ENCODE peak calls at places on chromosomes 7 and 10, in five cellular contexts. V, R, Z, T and I are unnamed samples.

GRCh38 chr10:133442191-133442966 is 11.4 kb upstream of the SCART1 start:
- DNase-seq in V (peak), R (no peak), Z (no peak), T (no peak), I (no peak)

GRCh38 chr10:132469197-132469942 is 68.2 kb upstream of the INPP5A start:
- DNase-seq in V (no peak), R (no peak), Z (no peak), T (no peak), I (no peak)

GRCh38 chr7:155369-156000 is 36.9 kb upstream of the FAM20C start:
- DNase-seq in V (no peak), R (no peak), Z (no peak), T (no peak), I (no peak)

GRCh38 chr10:30863516-30864210 is 168.0 kb downstream of the ZNF438 start:
- DNase-seq in V (no peak), R (no peak), Z (no peak), T (no peak), I (no peak)

GRCh38 chr10:63197304-63198092 is 64.4 kb downstream of the NRBF2 start:
- DNase-seq in V (no peak), R (no peak), Z (peak), T (no peak), I (no peak)

GRCh38 chr10:59839576-59839975 is 66.8 kb downstream of the CCDC6 start:
- DNase-seq in V (no peak), R (no peak), Z (peak), T (no peak), I (no peak)

GRCh38 chr7:30925117-30925516 is 13.5 kb downstream of the AQP1 start:
- DNase-seq in V (peak), R (no peak), Z (no peak), T (no peak), I (no peak)

GRCh38 chr7:117004899-117005298 is 51.6 kb downstream of the ST7 start:
- DNase-seq in V (no peak), R (no peak), Z (no peak), T (no peak), I (no peak)

GRCh38 chr10:13808556-13809391 is 222.0 kb downstream of the PRPF18 start:
- DNase-seq in V (no peak), R (no peak), Z (no peak), T (no peak), I (no peak)

GRCh38 chr10:133312769-133313145 is 4.0 kb downstream of the ZNF511 start:
- DNase-seq in V (no peak), R (no peak), Z (no peak), T (no peak), I (no peak)

GRCh38 chr10:115432188-115432819 is 339.1 kb downstream of the ATRNL1 start:
- DNase-seq in V (no peak), R (no peak), Z (peak), T (no peak), I (no peak)

GRCh38 chr10:99535764-99536399 is 3.1 kb downstream of the NKX2-3 start:
- DNase-seq in V (no peak), R (no peak), Z (no peak), T (peak), I (no peak)

GRCh38 chr7:116525298-116525912 is 569 bp downstream of the CAV1 start:
- DNase-seq in V (peak), R (peak), Z (peak), T (peak), I (peak)

GRCh38 chr10:100864981-100865380 is 47.8 kb upstream of the SLF2 start:
- DNase-seq in V (no peak), R (no peak), Z (no peak), T (no peak), I (no peak)

GRCh38 chr7:116305485-116306408 is 95.4 kb downstream of the TES start:
- DNase-seq in V (no peak), R (no peak), Z (peak), T (no peak), I (no peak)

GRCh38 chr10:14056545-14057332 is 274.0 kb downstream of the FRMD4A start:
- DNase-seq in V (no peak), R (no peak), Z (peak), T (no peak), I (no peak)

GRCh38 chr7:111855161-111855841 is 293.0 kb upstream of the IMMP2L start:
- DNase-seq in V (peak), R (peak), Z (peak), T (peak), I (peak)

GRCh38 chr10:109919224-109919623 is 4.1 kb downstream of the XPNPEP1 start:
- DNase-seq in V (no peak), R (no peak), Z (no peak), T (no peak), I (no peak)

GRCh38 chr7:11109659-11110058 is 136.0 kb downstream of the PHF14 start:
- DNase-seq in V (no peak), R (no peak), Z (no peak), T (no peak), I (no peak)

GRCh38 chr7:20280475-20281351 is 50.0 kb upstream of the ITGB8 start:
- DNase-seq in V (no peak), R (no peak), Z (peak), T (no peak), I (no peak)

GRCh38 chr7:96407427-96407826 is 85.5 kb upstream of the SLC25A13 start:
- DNase-seq in V (no peak), R (no peak), Z (no peak), T (no peak), I (no peak)

GRCh38 chr7:150964593-150965111 is 13.5 kb downstream of the KCNH2 start:
- DNase-seq in V (no peak), R (peak), Z (no peak), T (no peak), I (no peak)

GRCh38 chr10:26057466-26057865 is 123.4 kb downstream of the MYO3A start:
- DNase-seq in V (no peak), R (no peak), Z (no peak), T (no peak), I (no peak)

GRCh38 chr10:113895018-113895417 is 40.6 kb downstream of the NHLRC2 start:
- DNase-seq in V (no peak), R (no peak), Z (peak), T (no peak), I (no peak)

GRCh38 chr7:76352193-76352592 is 6.6 kb downstream of the YWHAG start:
- DNase-seq in V (no peak), R (no peak), Z (no peak), T (peak), I (no peak)

GRCh38 chr10:104350146-104350635 is 3.4 kb upstream of the CFAP58 start:
- DNase-seq in V (peak), R (peak), Z (peak), T (peak), I (no peak)

GRCh38 chr7:158546626-158547025 is 41.0 kb downstream of the PTPRN2 start:
- DNase-seq in V (no peak), R (no peak), Z (no peak), T (no peak), I (no peak)

GRCh38 chr10:72068126-72068765 is 20.1 kb downstream of the SPOCK2 start:
- DNase-seq in V (no peak), R (no peak), Z (no peak), T (no peak), I (no peak)

GRCh38 chr10:72067463-72068125 is 20.8 kb downstream of the SPOCK2 start:
- DNase-seq in V (no peak), R (no peak), Z (no peak), T (no peak), I (no peak)

GRCh38 chr10:72072046-72072445 is 16.3 kb downstream of the SPOCK2 start:
- DNase-seq in V (no peak), R (no peak), Z (no peak), T (no peak), I (no peak)

GRCh38 chr10:72068901-72069446 is 19.4 kb downstream of the SPOCK2 start:
- DNase-seq in V (no peak), R (no peak), Z (no peak), T (no peak), I (no peak)

GRCh38 chr10:72069751-72070501 is 18.4 kb downstream of the SPOCK2 start:
- DNase-seq in V (no peak), R (no peak), Z (no peak), T (no peak), I (peak)
- TF ChIP-seq CTCF in V (no peak), R (peak), Z (peak), T (no peak), I (no peak)

DNA sequence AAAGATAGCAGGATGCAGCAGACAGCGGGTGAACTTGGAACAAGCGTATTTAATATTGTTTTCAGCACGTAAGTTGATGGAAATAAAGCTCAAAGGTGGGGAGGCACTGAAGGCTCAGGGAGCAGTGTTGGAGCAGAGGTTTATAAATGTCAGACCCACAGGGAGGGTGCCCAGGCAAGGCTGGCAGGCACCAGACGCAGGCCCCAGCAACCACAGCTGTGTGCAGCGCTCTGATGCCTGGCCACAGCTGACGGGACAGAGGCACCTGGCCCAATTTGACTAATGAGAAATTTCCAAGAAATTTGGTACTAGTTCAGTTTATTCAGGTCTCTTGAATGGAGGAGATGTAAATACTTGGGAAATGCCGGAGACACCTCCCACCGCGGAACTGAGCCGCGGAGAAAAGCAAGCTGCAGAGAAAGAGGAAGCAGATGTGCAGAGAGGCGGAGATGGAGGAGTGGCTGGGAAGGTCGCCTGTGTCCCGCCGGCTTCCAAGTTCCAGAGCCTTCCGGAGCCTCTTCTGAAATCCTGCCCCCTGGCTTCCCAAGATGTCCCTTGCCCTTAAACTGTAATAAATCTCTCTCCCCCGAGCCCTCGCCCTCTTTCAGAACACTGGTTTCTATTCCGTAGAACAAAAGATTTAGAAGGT is 38.3 kb upstream of the PLXNA4 start:
- DNase-seq in V (peak), R (peak), Z (peak), T (peak), I (peak)
- TF ChIP-seq CTCF in V (no peak), R (peak), Z (peak), T (no peak), I (no peak)

GRCh38 chr7:129975309-129975708 is 22.5 kb upstream of the UBE2H start:
- DNase-seq in V (no peak), R (no peak), Z (no peak), T (no peak), I (no peak)
- TF ChIP-seq CTCF in V (no peak), R (no peak), Z (no peak), T (no peak), I (no peak)

GRCh38 chr10:123550680-123551096 is 115.5 kb upstream of the GPR26 start:
- DNase-seq in V (no peak), R (no peak), Z (no peak), T (peak), I (no peak)
- TF ChIP-seq CTCF in V (no peak), R (no peak), Z (no peak), T (no peak), I (no peak)

GRCh38 chr7:92412745-92413144 is 34.5 kb upstream of the GATAD1 start:
- DNase-seq in V (no peak), R (no peak), Z (no peak), T (no peak), I (no peak)

GRCh38 chr7:92415225-92415624 is 32.1 kb upstream of the GATAD1 start:
- DNase-seq in V (no peak), R (no peak), Z (peak), T (no peak), I (no peak)

GRCh38 chr7:92422926-92423325 is 24.4 kb upstream of the GATAD1 start:
- DNase-seq in V (no peak), R (no peak), Z (no peak), T (no peak), I (no peak)

GRCh38 chr7:92421676-92422435 is 25.4 kb upstream of the GATAD1 start:
- DNase-seq in V (peak), R (no peak), Z (peak), T (no peak), I (no peak)

DNA sequence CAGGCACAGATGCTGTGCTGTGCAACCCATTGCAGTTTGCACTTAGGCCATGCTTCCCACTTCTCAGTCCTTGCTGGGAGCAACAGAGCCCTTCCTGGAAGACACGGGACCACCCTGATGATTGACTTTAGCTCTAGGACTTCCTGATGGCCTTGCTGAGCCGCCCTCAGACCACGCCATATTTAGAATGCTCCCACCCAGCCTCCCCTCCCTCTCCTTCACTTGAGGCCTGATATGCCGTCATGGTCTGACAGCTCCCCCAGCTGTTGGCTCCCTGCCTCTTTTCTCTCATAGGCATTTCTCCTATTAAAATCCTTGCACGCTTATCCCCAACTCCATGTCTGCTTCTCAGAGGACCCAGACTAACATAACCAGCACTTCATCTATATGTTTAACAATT is 29.4 kb upstream of the GATAD1 start:
- DNase-seq in V (no peak), R (no peak), Z (peak), T (no peak), I (no peak)
- TF ChIP-seq CTCF in V (no peak), R (no peak), Z (no peak), T (no peak), I (no peak)

GRCh38 chr7:68425377-68425776 is 1172.9 kb upstream of the AUTS2 start:
- DNase-seq in V (no peak), R (no peak), Z (peak), T (no peak), I (no peak)
- TF ChIP-seq CTCF in V (no peak), R (peak), Z (peak), T (no peak), I (no peak)

GRCh38 chr7:98240961-98241673 is 10.9 kb downstream of the TECPR1 start:
- DNase-seq in V (peak), R (peak), Z (peak), T (peak), I (peak)
- TF ChIP-seq CTCF in V (peak), R (peak), Z (peak), T (peak), I (peak)

GRCh38 chr7:45146531-45147379 is 10.8 kb upstream of the RAMP3 start:
- DNase-seq in V (no peak), R (no peak), Z (no peak), T (no peak), I (peak)
- TF ChIP-seq CTCF in V (no peak), R (no peak), Z (no peak), T (peak), I (no peak)

GRCh38 chr7:127896683-127897082 is 134.6 kb downstream of the LRRC4 start:
- DNase-seq in V (no peak), R (no peak), Z (no peak), T (no peak), I (no peak)

GRCh38 chr7:127895360-127895759 is 135.9 kb downstream of the LRRC4 start:
- DNase-seq in V (no peak), R (no peak), Z (no peak), T (no peak), I (no peak)

GRCh38 chr7:127893547-127893946 is 137.7 kb downstream of the LRRC4 start:
- DNase-seq in V (no peak), R (no peak), Z (no peak), T (no peak), I (no peak)

GRCh38 chr7:127897704-127898454 is 133.4 kb downstream of the LRRC4 start:
- DNase-seq in V (no peak), R (no peak), Z (no peak), T (no peak), I (no peak)

DNA sequence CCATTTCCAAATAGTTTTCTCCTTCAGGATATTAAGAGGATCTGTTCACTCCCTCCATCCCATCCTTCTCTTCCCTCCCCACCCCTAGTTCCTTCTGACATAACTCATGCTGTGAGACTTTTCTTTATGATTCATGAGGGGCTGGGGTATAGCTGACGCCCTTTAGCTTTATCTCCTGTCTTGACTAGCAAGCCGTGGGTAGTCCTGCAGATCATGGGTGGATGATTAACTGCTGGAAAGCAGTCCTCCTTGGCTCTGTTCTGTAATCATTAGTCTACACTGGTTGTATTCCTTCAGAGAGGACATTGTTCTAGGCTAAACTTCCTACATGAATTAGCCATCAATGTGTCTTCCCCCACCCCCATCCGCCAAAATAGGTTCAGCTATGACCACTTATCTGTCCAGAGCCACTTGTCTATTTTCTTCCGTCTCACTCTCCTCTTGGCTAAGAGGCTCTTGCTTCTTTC is 135.4 kb downstream of the LRRC4 start:
- DNase-seq in V (no peak), R (no peak), Z (no peak), T (no peak), I (no peak)
- TF ChIP-seq CTCF in V (no peak), R (no peak), Z (no peak), T (no peak), I (no peak)